ENCODE peak calls at places on chromosome 20, in eight cellular contexts. D is CD8-positive, alpha-beta memory T cell; T is endothelial cell; A is CD4-positive, alpha-beta memory T cell; P is astrocyte of the spinal cord; X is IMR-90; U is NCI-H1105; G is T-cell. S is an unnamed sample.
A peak's percentile ranks its signal among the peaks of the same experiment; 100 is the strongest.

GRCh38 chr20:46128310-46129151 is 10.4 kb downstream of the CD40 start:
- DNase-seq in D (no peak), X (no peak), T (peak; percentile 63), U (peak; percentile 69), G (no peak), P (no peak), A (no peak), S (peak; percentile 25)

GRCh38 chr20:17651761-17652388 is 30.2 kb downstream of the RRBP1 start:
- DNase-seq in A (no peak), P (no peak), G (no peak), D (no peak), T (no peak), U (no peak), X (no peak), S (no peak)

GRCh38 chr20:50153153-50153499 is 397 bp downstream of the PEDS1 start:
- DNase-seq in D (no peak), A (no peak), X (no peak), T (no peak), G (no peak), U (no peak), P (no peak), S (no peak)

GRCh38 chr20:13301596-13301995 is 80.5 kb downstream of the ISM1 start:
- DNase-seq in G (no peak), D (no peak), T (no peak), X (no peak), P (no peak), U (no peak), A (no peak), S (no peak)

GRCh38 chr20:44618318-44618731 is 33.2 kb downstream of the ADA start:
- DNase-seq in X (no peak), A (peak; percentile 24), U (no peak), T (no peak), G (peak; percentile 13), D (peak; percentile 27), P (no peak), S (no peak)

GRCh38 chr20:33653218-33653899 is 8.8 kb upstream of the C20orf144 start:
- DNase-seq in T (peak; percentile 76), A (peak; percentile 32), D (peak; percentile 30), U (peak; percentile 64), X (peak; percentile 66), G (no peak), P (peak; percentile 61), S (peak; percentile 80)

GRCh38 chr20:46773680-46774079 is 64.2 kb downstream of the SLC2A10 start:
- DNase-seq in U (no peak), D (no peak), X (no peak), T (no peak), A (no peak), P (no peak), G (no peak), S (no peak)

GRCh38 chr20:61599061-61599930 is 347.2 kb downstream of the CDH4 start:
- DNase-seq in P (no peak), U (no peak), G (no peak), X (no peak), D (no peak), A (no peak), T (peak; percentile 35), S (no peak)

GRCh38 chr20:35626386-35627001 is 10.9 kb downstream of the SPAG4 start:
- DNase-seq in G (no peak), T (no peak), U (no peak), X (no peak), A (no peak), P (no peak), D (no peak), S (no peak)

GRCh38 chr20:20224806-20225205 is 143.1 kb upstream of the INSM1 start:
- DNase-seq in T (no peak), A (no peak), X (no peak), G (no peak), U (no peak), P (no peak), D (no peak), S (no peak)

GRCh38 chr20:23165307-23165750 is 79.2 kb upstream of the CD93 start:
- DNase-seq in X (no peak), U (no peak), D (no peak), T (peak; percentile 17), G (no peak), A (no peak), P (no peak), S (no peak)

GRCh38 chr20:60993647-60994046 is 258.4 kb upstream of the CDH4 start:
- DNase-seq in T (peak; percentile 10), X (peak; percentile 8), D (no peak), G (no peak), P (no peak), U (no peak), A (no peak), S (no peak)

GRCh38 chr20:50475879-50476292 is 34.3 kb upstream of the PTPN1 start:
- DNase-seq in U (no peak), D (no peak), X (peak; percentile 45), P (peak; percentile 51), A (no peak), T (no peak), G (no peak), S (peak; percentile 73)

GRCh38 chr20:37257993-37258392 is 3.6 kb downstream of the GHRH start:
- DNase-seq in X (no peak), U (no peak), G (no peak), D (no peak), A (no peak), P (no peak), T (no peak), S (no peak)

GRCh38 chr20:58554541-58554940 is 39.3 kb upstream of the APCDD1L start:
- DNase-seq in U (no peak), X (no peak), D (no peak), P (no peak), T (no peak), A (no peak), G (no peak), S (no peak)

S was measured in choroid plexus epithelial cell.